ENCODE peak calls at places on chromosomes 7 and 10, in six cellular contexts. J, E, P, A, X and K are unnamed samples.
A peak's percentile ranks its signal among the peaks of the same experiment; 100 is the strongest.

GRCh38 chr10:29471483-29471859 is 163.3 kb downstream of the SVIL start:
- DNase-seq in E (no peak), X (no peak), J (no peak), P (no peak), A (no peak), K (no peak)

GRCh38 chr10:17768506-17768905 is 16.5 kb downstream of the TMEM236 start:
- DNase-seq in X (no peak), P (no peak), E (no peak), A (no peak), J (no peak), K (no peak)

GRCh38 chr7:84837405-84837804 is 349.5 kb downstream of the SEMA3D start:
- DNase-seq in A (no peak), E (no peak), P (no peak), J (no peak), X (no peak), K (no peak)

GRCh38 chr7:87231715-87232114 is 12.2 kb upstream of the TMEM243 start:
- DNase-seq in E (no peak), X (no peak), A (no peak), J (no peak), P (no peak), K (no peak)

GRCh38 chr7:55593515-55594318 is 21.4 kb upstream of the VOPP1 start:
- DNase-seq in A (peak; percentile 7), J (peak; percentile 67), X (peak; percentile 62), E (no peak), P (peak; percentile 35), K (peak; percentile 31)

GRCh38 chr10:114058297-114058696 is 14.6 kb downstream of the ADRB1 start:
- DNase-seq in P (no peak), X (no peak), J (no peak), A (no peak), E (no peak), K (no peak)

GRCh38 chr7:103143865-103144264 is 5.0 kb downstream of the NAPEPLD start:
- DNase-seq in X (no peak), P (no peak), E (no peak), J (no peak), A (no peak), K (no peak)

GRCh38 chr7:26105206-26105605 is 46.8 kb upstream of the NFE2L3 start:
- DNase-seq in X (no peak), E (no peak), A (no peak), J (no peak), P (no peak), K (no peak)

GRCh38 chr7:108193593-108194498 is 63.7 kb upstream of the LAMB4 start:
- DNase-seq in J (no peak), A (no peak), E (no peak), X (no peak), P (no peak), K (no peak)

GRCh38 chr10:21172774-21173432 is 275.8 kb upstream of the NEBL start:
- DNase-seq in J (peak; percentile 42), E (no peak), P (no peak), A (no peak), X (no peak), K (no peak)

GRCh38 chr10:119253433-119254174 is 46.2 kb downstream of the GRK5 start:
- DNase-seq in E (peak; percentile 89), J (peak; percentile 80), A (no peak), X (no peak), P (peak; percentile 23), K (no peak)

GRCh38 chr10:44788820-44789167 is 122.3 kb upstream of the TMEM72 start:
- DNase-seq in A (no peak), J (no peak), P (no peak), X (no peak), E (no peak), K (no peak)

GRCh38 chr7:140451716-140452115 is 27.6 kb downstream of the MKRN1 start:
- DNase-seq in P (no peak), X (no peak), A (no peak), J (no peak), E (no peak), K (no peak)

GRCh38 chr10:32149257-32149955 is 93.2 kb upstream of the KIF5B start:
- DNase-seq in P (no peak), A (no peak), J (no peak), X (no peak), E (peak; percentile 90), K (no peak)

GRCh38 chr7:140525741-140526140 is 46.4 kb upstream of the MKRN1 start:
- DNase-seq in X (no peak), P (peak; percentile 9), E (no peak), J (no peak), A (no peak), K (no peak)

GRCh38 chr10:14153570-14154055 is 177.1 kb downstream of the FRMD4A start:
- DNase-seq in J (no peak), E (no peak), P (no peak), A (no peak), X (no peak), K (no peak)

GRCh38 chr10:96491303-96491702 is 22.4 kb downstream of the TLL2 start:
- DNase-seq in P (no peak), J (no peak), E (no peak), A (no peak), X (no peak), K (no peak)

GRCh38 chr10:17375936-17376584 is 78.3 kb downstream of the ST8SIA6 start:
- DNase-seq in X (no peak), A (no peak), P (no peak), J (no peak), E (no peak), K (no peak)

GRCh38 chr10:132158122-132158741 is 28.5 kb upstream of the DPYSL4 start:
- DNase-seq in X (peak; percentile 34), E (no peak), J (no peak), P (no peak), A (no peak), K (peak; percentile 21)

GRCh38 chr10:118818621-118819221 is 64.0 kb upstream of the CACUL1 start:
- DNase-seq in E (no peak), A (no peak), J (no peak), X (no peak), P (no peak), K (no peak)

GRCh38 chr7:65946895-65947294 is 35.1 kb downstream of the GUSB start:
- DNase-seq in A (no peak), P (no peak), E (no peak), J (peak; percentile 42), X (no peak), K (no peak)

GRCh38 chr7:15916666-15917388 is 230.3 kb upstream of the MEOX2 start:
- DNase-seq in E (no peak), J (no peak), X (no peak), P (no peak), A (no peak), K (no peak)

GRCh38 chr10:75378403-75378802 is 23.2 kb downstream of the ZNF503 start:
- DNase-seq in X (no peak), E (no peak), J (no peak), A (no peak), P (no peak), K (no peak)

GRCh38 chr7:72334733-72335132 is 77.4 kb downstream of the CALN1 start:
- DNase-seq in E (peak; percentile 2), P (no peak), A (no peak), X (no peak), J (no peak), K (no peak)

GRCh38 chr10:100364735-100365391 is 17.8 kb downstream of the SCD start:
- DNase-seq in A (no peak), X (no peak), E (peak; percentile 88), P (no peak), J (peak; percentile 86), K (no peak)

GRCh38 chr7:476736-477360 is 42.8 kb downstream of the PDGFA start:
- DNase-seq in A (no peak), X (no peak), E (no peak), P (no peak), J (peak; percentile 14), K (no peak)